ENCODE peak calls at places on chromosomes 4 and X, in four cellular contexts. M, Z, B and F are unnamed samples.

GRCh38 chrX:14941301-14941700 is 68.1 kb downstream of the MOSPD2 start:
- DNase-seq in M (no peak), Z (no peak), B (no peak), F (no peak)

GRCh38 chr4:1360423-1361283 is 13.6 kb downstream of the UVSSA start:
- DNase-seq in M (no peak), Z (no peak), B (peak; percentile 82), F (no peak)

GRCh38 chr4:133598779-133599178 is 449.7 kb downstream of the PCDH10 start:
- DNase-seq in M (no peak), Z (no peak), B (no peak), F (no peak)

GRCh38 chr4:169189372-169189771 is 81.4 kb downstream of the SH3RF1 start:
- DNase-seq in M (no peak), Z (no peak), B (no peak), F (no peak)

GRCh38 chr4:5639556-5639955 is 68.8 kb downstream of the EVC2 start:
- DNase-seq in M (no peak), Z (no peak), B (no peak), F (no peak)

GRCh38 chrX:104679175-104679574 is 113.2 kb downstream of the IL1RAPL2 start:
- DNase-seq in M (no peak), Z (no peak), B (no peak), F (no peak)

GRCh38 chrX:152912641-152913040 is 14.8 kb downstream of the ZNF185 start:
- DNase-seq in M (no peak), Z (no peak), B (no peak), F (no peak)

GRCh38 chr4:125070869-125071268 is 243.9 kb upstream of the FAT4 start:
- DNase-seq in M (no peak), Z (no peak), B (no peak), F (no peak)

GRCh38 chr4:7650606-7651400 is 216.1 kb upstream of the PSAPL1 start:
- DNase-seq in M (peak; percentile 25), Z (no peak), B (no peak), F (peak; percentile 28)

GRCh38 chrX:13966071-13966850 is 63.4 kb downstream of the GEMIN8 start:
- DNase-seq in M (no peak), Z (no peak), B (no peak), F (no peak)

GRCh38 chr4:4836044-4836443 is 23.4 kb upstream of the MSX1 start:
- DNase-seq in M (no peak), Z (no peak), B (no peak), F (no peak)

GRCh38 chr4:81606796-81607550 is 135.3 kb upstream of the RASGEF1B start:
- DNase-seq in M (peak; percentile 38), Z (no peak), B (no peak), F (no peak)

GRCh38 chr4:155179216-155179615 is 29.2 kb upstream of the NPY2R start:
- DNase-seq in M (peak; percentile 0), Z (no peak), B (no peak), F (no peak)

GRCh38 chr4:81786770-81787169 is 315.1 kb upstream of the RASGEF1B start:
- DNase-seq in M (no peak), Z (no peak), B (no peak), F (no peak)

GRCh38 chr4:47031713-47032404 is 492 bp downstream of the GABRB1 start:
- DNase-seq in M (peak; percentile 1), Z (no peak), B (no peak), F (peak; percentile 1)

GRCh38 chr4:38128478-38129451 is 168.6 kb downstream of the PTTG2 start:
- DNase-seq in M (peak; percentile 100), Z (no peak), B (no peak), F (no peak)

GRCh38 chr4:40576651-40577480 is 52.8 kb downstream of the RBM47 start:
- DNase-seq in M (peak; percentile 78), Z (peak; percentile 32), B (peak; percentile 47), F (no peak)

GRCh38 chr4:139753686-139754085 is 88.1 kb downstream of the MGST2 start:
- DNase-seq in M (no peak), Z (no peak), B (no peak), F (no peak)

GRCh38 chr4:119314356-119314755 is 7.6 kb downstream of the FABP2 start:
- DNase-seq in M (peak; percentile 36), Z (no peak), B (no peak), F (no peak)

GRCh38 chrX:72492499-72492898 is 80.1 kb downstream of the HDAC8 start:
- DNase-seq in M (no peak), Z (no peak), B (no peak), F (no peak)

GRCh38 chr4:40916880-40917279 is 167.1 kb downstream of the NSUN7 start:
- DNase-seq in M (no peak), Z (no peak), B (no peak), F (peak; percentile 14)

GRCh38 chrX:65034292-65034640 is 58.0 kb upstream of the ZC4H2 start:
- DNase-seq in M (no peak), Z (no peak), B (no peak), F (no peak)

GRCh38 chr4:124325676-124326075 is 386.9 kb downstream of the ANKRD50 start:
- DNase-seq in M (no peak), Z (no peak), B (no peak), F (no peak)

GRCh38 chr4:140330311-140330900 is 43.0 kb upstream of the SCOC start:
- DNase-seq in M (peak; percentile 17), Z (no peak), B (peak; percentile 21), F (no peak)

GRCh38 chrX:150897371-150898319 is 823 bp downstream of the CD99L2 start:
- DNase-seq in M (peak; percentile 27), Z (peak; percentile 18), B (no peak), F (no peak)

GRCh38 chr4:148926861-148927260 is 484.6 kb upstream of the NR3C2 start:
- DNase-seq in M (peak; percentile 8), Z (no peak), B (no peak), F (no peak)

GRCh38 chr4:176307591-176307920 is 12.2 kb upstream of the SPCS3 start:
- DNase-seq in M (no peak), Z (no peak), B (no peak), F (no peak)

GRCh38 chrX:81229901-81230300 is 28.0 kb downstream of the SH3BGRL start:
- DNase-seq in M (no peak), Z (no peak), B (no peak), F (no peak)

GRCh38 chr4:86358176-86358701 is 1.6 kb downstream of the MAPK10 start:
- DNase-seq in M (no peak), Z (no peak), B (no peak), F (no peak)

GRCh38 chr4:20698382-20698781 is 1.9 kb upstream of the PACRGL start:
- DNase-seq in M (peak; percentile 22), Z (no peak), B (no peak), F (no peak)

GRCh38 chr4:106450249-106450648 is 81.7 kb upstream of the GIMD1 start:
- DNase-seq in M (no peak), Z (no peak), B (no peak), F (no peak)

GRCh38 chr4:86130160-86130933 is 229.5 kb downstream of the MAPK10 start:
- DNase-seq in M (no peak), Z (no peak), B (no peak), F (no peak)

GRCh38 chrX:110408949-110409588 is 50.4 kb downstream of the RTL9 start:
- DNase-seq in M (no peak), Z (no peak), B (no peak), F (no peak)

GRCh38 chr4:152735302-152735917 is 44.1 kb downstream of the TIGD4 start:
- DNase-seq in M (peak; percentile 38), Z (no peak), B (no peak), F (no peak)

GRCh38 chr4:115332078-115332477 is 218.7 kb upstream of the NDST4 start:
- DNase-seq in M (no peak), Z (no peak), B (no peak), F (no peak)

GRCh38 chr4:173821031-173821430 is 291.0 kb upstream of the HAND2 start:
- DNase-seq in M (no peak), Z (no peak), B (no peak), F (no peak)

GRCh38 chr4:109294468-109295020 is 7.9 kb downstream of the COL25A1 start:
- DNase-seq in M (no peak), Z (no peak), B (no peak), F (no peak)

GRCh38 chr4:109295081-109295480 is 7.4 kb downstream of the COL25A1 start:
- DNase-seq in M (no peak), Z (no peak), B (no peak), F (no peak)

GRCh38 chr4:109301691-109302365 is 630 bp downstream of the COL25A1 start:
- DNase-seq in M (no peak), Z (no peak), B (no peak), F (peak; percentile 6)

GRCh38 chr4:109296545-109296944 is 5.9 kb downstream of the COL25A1 start:
- DNase-seq in M (peak; percentile 36), Z (no peak), B (no peak), F (no peak)

GRCh38 chr4:109298279-109299010 is 4.0 kb downstream of the COL25A1 start:
- DNase-seq in M (no peak), Z (no peak), B (no peak), F (no peak)
- TF ChIP-seq CTCF in M (peak; percentile 72), Z (no peak), B (peak; percentile 53), F (peak; percentile 80)

GRCh38 chrX:8192276-8192675 is 21.2 kb upstream of the VCX2 start:
- DNase-seq in M (no peak), Z (no peak), B (no peak), F (no peak)
- TF ChIP-seq CTCF in M (no peak), Z (no peak), B (no peak), F (no peak)

GRCh38 chr4:184067931-184068554 is 149.6 kb downstream of the ENPP6 start:
- DNase-seq in M (no peak), Z (no peak), B (no peak), F (no peak)
- TF ChIP-seq CTCF in M (no peak), Z (no peak), B (no peak), F (no peak)

DNA sequence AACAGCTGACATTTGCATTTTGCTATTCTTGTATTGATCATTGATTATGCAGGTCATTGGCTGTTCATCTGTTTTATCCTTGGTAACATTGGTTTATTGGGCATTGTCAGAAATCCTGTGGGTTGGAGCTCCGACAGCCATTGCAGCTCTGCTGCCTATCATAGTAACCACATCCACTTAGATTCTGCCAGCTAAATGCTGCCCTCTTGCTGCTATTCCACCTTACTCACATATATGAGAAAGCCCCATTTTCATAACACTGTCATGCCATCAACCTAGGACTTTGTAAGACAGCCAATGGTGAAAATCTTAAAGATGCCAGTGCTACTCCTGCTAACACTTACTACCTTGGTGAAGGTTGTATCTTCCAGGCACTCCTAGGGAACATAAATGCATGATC is 187.3 kb upstream of the CXCL13 start:
- DNase-seq in M (peak; percentile 21), Z (no peak), B (no peak), F (no peak)
- TF ChIP-seq CTCF in M (peak; percentile 56), Z (no peak), B (no peak), F (no peak)

DNA sequence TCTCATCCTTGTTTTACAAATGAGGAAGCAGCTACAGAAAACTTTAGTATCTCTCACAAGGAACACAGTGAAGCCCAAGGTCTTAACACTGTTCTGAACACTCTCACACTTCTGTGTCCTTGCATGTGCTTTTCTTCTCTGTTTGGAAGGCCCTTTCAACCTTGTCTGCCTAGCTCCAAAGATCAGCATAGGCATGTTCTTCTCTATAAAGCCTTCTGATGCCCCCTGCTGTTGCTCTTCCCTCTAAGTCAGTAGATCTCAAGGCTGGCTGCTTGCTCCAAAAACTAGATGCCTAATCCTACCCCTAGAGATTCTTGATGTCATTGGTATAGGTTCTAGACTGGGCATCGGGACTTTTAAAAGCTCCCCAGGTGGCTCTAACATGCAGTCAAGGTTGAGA is 5.9 kb downstream of the APOO start:
- DNase-seq in M (peak; percentile 72), Z (no peak), B (no peak), F (peak; percentile 34)
- TF ChIP-seq CTCF in M (peak; percentile 77), Z (no peak), B (peak; percentile 35), F (peak; percentile 66)